ENCODE peak calls at places on chromosomes 5 and 9, in seven cellular contexts. S, A, D, L, Q, E and T are unnamed samples.

GRCh38 chr9:95506438-95506691 is 10.4 kb downstream of the PTCH1 start:
- DNase-seq in D (no peak), E (peak; percentile 67), S (peak; percentile 47), Q (peak; percentile 46), A (no peak), L (no peak), T (peak; percentile 60)

GRCh38 chr5:124732349-124732875 is 14.0 kb downstream of the ZNF608 start:
- DNase-seq in S (no peak), Q (no peak), E (no peak), A (no peak), L (no peak), D (no peak), T (no peak)

GRCh38 chr5:149341846-149342245 is 3.5 kb upstream of the GRPEL2 start:
- DNase-seq in E (no peak), S (no peak), D (no peak), Q (no peak), L (no peak), A (no peak), T (no peak)

GRCh38 chr9:129197978-129198736 is 20.1 kb upstream of the IER5L start:
- DNase-seq in A (no peak), L (no peak), E (peak; percentile 91), D (no peak), S (peak; percentile 63), Q (peak; percentile 82), T (peak; percentile 72)

GRCh38 chr9:101397746-101398334 is 578 bp downstream of the MRPL50 start:
- DNase-seq in E (no peak), D (no peak), A (no peak), L (no peak), S (no peak), Q (peak; percentile 9), T (peak; percentile 61)

GRCh38 chr9:136086951-136087740 is 7.9 kb downstream of the NACC2 start:
- DNase-seq in Q (no peak), L (no peak), D (no peak), E (no peak), A (peak; percentile 25), S (no peak), T (no peak)

GRCh38 chr5:54551292-54551691 is 33.7 kb downstream of the SNX18 start:
- DNase-seq in E (no peak), L (no peak), Q (peak; percentile 53), S (no peak), D (no peak), A (no peak), T (no peak)

GRCh38 chr5:68276740-68277139 is 61.2 kb downstream of the PIK3R1 start:
- DNase-seq in Q (no peak), L (no peak), E (no peak), D (no peak), S (no peak), A (no peak), T (no peak)

GRCh38 chr5:141867139-141867538 is 11.1 kb downstream of the PCDH1 start:
- DNase-seq in A (no peak), L (no peak), E (no peak), S (no peak), Q (no peak), D (no peak), T (no peak)

GRCh38 chr5:164422400-164422799 is 917.0 kb downstream of the MAT2B start:
- DNase-seq in E (peak; percentile 29), Q (no peak), A (peak; percentile 73), D (peak; percentile 31), L (peak; percentile 17), S (peak; percentile 30), T (peak; percentile 83)

GRCh38 chr9:115396071-115396529 is 278.1 kb upstream of the TNC start:
- DNase-seq in L (no peak), A (no peak), D (no peak), S (peak; percentile 25), Q (no peak), E (no peak), T (peak; percentile 34)

GRCh38 chr9:87518702-87519335 is 21.2 kb downstream of the DAPK1 start:
- DNase-seq in A (no peak), S (no peak), E (no peak), L (no peak), Q (peak; percentile 37), D (no peak), T (no peak)

GRCh38 chr5:115556276-115556675 is 11.7 kb upstream of the FEM1C start:
- DNase-seq in E (no peak), Q (no peak), L (no peak), S (no peak), A (no peak), D (no peak), T (no peak)

GRCh38 chr5:133459474-133460155 is 152.7 kb downstream of the FSTL4 start:
- DNase-seq in L (no peak), A (peak; percentile 20), Q (no peak), S (no peak), E (no peak), D (no peak), T (no peak)

GRCh38 chr9:128689820-128690683 is 1.0 kb downstream of the SET start:
- DNase-seq in L (peak; percentile 41), Q (peak; percentile 26), A (peak; percentile 45), D (no peak), E (peak; percentile 63), S (peak; percentile 37), T (peak; percentile 70)

GRCh38 chr5:139593716-139594319 is 32.7 kb downstream of the UBE2D2 start:
- DNase-seq in L (no peak), A (no peak), E (peak; percentile 18), D (no peak), Q (peak; percentile 56), S (peak; percentile 69), T (no peak)

GRCh38 chr5:56168066-56168478 is 65.1 kb downstream of the ANKRD55 start:
- DNase-seq in Q (peak; percentile 64), S (peak; percentile 78), A (no peak), L (no peak), D (no peak), E (peak; percentile 83), T (no peak)

GRCh38 chr5:93273176-93273575 is 307.8 kb downstream of the NR2F1-AS1 start:
- DNase-seq in S (peak; percentile 84), E (peak; percentile 67), A (no peak), L (no peak), D (no peak), Q (no peak), T (no peak)

GRCh38 chr5:89421035-89421434 is 538.1 kb upstream of the MEF2C start:
- DNase-seq in Q (no peak), S (no peak), L (no peak), D (no peak), A (no peak), E (peak; percentile 48), T (peak; percentile 14)

GRCh38 chr9:1869843-1870242 is 145.3 kb upstream of the SMARCA2 start:
- DNase-seq in L (peak; percentile 20), D (peak; percentile 49), E (no peak), A (peak; percentile 55), S (no peak), Q (peak; percentile 69), T (peak; percentile 79)

GRCh38 chr9:78044189-78044588 is 12.6 kb upstream of the GNAQ start:
- DNase-seq in E (no peak), L (no peak), D (no peak), S (no peak), Q (no peak), A (no peak), T (no peak)

GRCh38 chr9:120650352-120650751 is 63.9 kb downstream of the MEGF9 start:
- DNase-seq in A (no peak), D (no peak), S (no peak), L (no peak), Q (no peak), E (no peak), T (no peak)

GRCh38 chr5:135813758-135814157 is 20.7 kb upstream of the SLC25A48 start:
- DNase-seq in D (no peak), E (no peak), A (no peak), L (no peak), S (no peak), Q (no peak), T (no peak)

DNA sequence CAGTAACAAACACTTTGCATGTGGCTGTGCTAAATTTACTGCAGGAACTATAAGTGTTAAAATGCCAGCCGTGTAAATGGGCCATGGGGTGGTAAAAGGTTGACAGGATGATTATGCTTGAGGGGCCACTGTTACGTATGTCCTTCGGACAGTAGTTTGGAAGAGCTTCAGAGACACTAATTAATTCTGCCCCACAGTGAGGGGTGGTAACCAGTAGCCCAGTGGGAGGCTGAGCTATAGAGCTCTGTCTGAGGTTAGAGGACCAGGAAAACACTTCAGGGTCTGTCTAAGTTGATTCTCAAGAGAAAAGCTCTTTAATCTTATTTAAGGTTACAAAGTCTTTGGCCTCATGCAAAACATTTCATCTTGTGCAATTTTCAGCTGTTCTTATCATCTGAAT is 176.6 kb downstream of the DMRTA1 start:
- DNase-seq in A (no peak), D (no peak), S (no peak), E (no peak), L (peak; percentile 6), Q (no peak), T (no peak)
- H3K27ac ChIP-seq in A (no peak overlapping the region), D (no peak overlapping the region), S (no peak overlapping the region), E (no peak overlapping the region), L (no peak overlapping the region), Q (no peak overlapping the region), T (no peak overlapping the region)

GRCh38 chr5:131575660-131576227 is 59.3 kb downstream of the RAPGEF6 start:
- DNase-seq in A (no peak), D (no peak), S (no peak), Q (no peak), E (no peak), L (no peak), T (no peak)
- H3K18ac ChIP-seq in A (no peak overlapping the region), D (no peak overlapping the region), S (no peak overlapping the region), Q (no peak overlapping the region), E (no peak overlapping the region), L (no peak overlapping the region), T (no peak overlapping the region)

DNA sequence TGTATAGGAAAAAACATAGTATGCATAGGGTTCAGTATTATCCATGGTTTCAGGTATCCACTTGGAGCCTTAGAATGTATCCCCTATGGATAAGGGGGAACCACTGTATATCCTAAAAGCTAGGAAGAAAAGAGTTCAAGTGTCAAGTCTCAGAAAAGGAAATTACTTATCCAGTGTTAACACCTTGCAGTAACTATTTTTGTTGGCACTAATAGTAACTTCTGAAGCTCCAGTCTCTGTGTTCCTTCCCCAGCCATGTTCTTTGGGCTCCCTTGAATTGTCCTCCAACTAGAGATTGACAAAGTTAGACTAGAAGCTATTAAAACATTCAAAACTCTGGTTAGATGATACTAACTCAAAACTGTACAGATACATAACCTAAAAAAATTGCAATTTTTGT is 370.8 kb downstream of the NFIB start:
- DNase-seq in D (no peak), L (no peak), Q (no peak), S (no peak), E (no peak), A (no peak), T (no peak)
- H3K27ac ChIP-seq in D (no peak overlapping the region), L (no peak overlapping the region), Q (no peak overlapping the region), S (no peak overlapping the region), E (no peak overlapping the region), A (no peak overlapping the region), T (no peak overlapping the region)

GRCh38 chr5:103228056-103228455 is 30.5 kb upstream of the MACIR start:
- DNase-seq in E (no peak), D (no peak), Q (no peak), A (no peak), S (no peak), L (no peak), T (no peak)
- H3K18ac ChIP-seq in E (no peak overlapping the region), D (no peak overlapping the region), Q (no peak overlapping the region), A (no peak overlapping the region), S (no peak overlapping the region), L (no peak overlapping the region), T (no peak overlapping the region)